ENCODE peak calls at places on chromosomes 11 and 22, in four cellular contexts. J is GM12891; I is stimulated activated CD8-positive, alpha-beta memory T cell treated with anti-CD3 and anti-CD28 coated beads, Interleukin-4, amount 100 ng/mL, for 24 hours; P is endothelial cell. A is an unnamed sample.

GRCh38 chr11:27317751-27318150 is 45.3 kb downstream of the CCDC34 start:
- DNase-seq in J (no peak), I (no peak), P (no peak), A (no peak)

GRCh38 chr11:120385110-120385509 is 48.9 kb downstream of the ARHGEF12 start:
- DNase-seq in J (no peak), I (no peak), P (no peak), A (no peak)

GRCh38 chr11:2790581-2790925 is 90.8 kb upstream of the KCNQ1OT1 start:
- DNase-seq in J (no peak), I (no peak), P (no peak), A (no peak)

GRCh38 chr22:39543095-39543494 is 10.5 kb upstream of the RPS19BP1 start:
- DNase-seq in J (no peak), I (no peak), P (peak; percentile 63), A (no peak)

GRCh38 chr11:7944123-7944522 is 2.6 kb upstream of the OR10A3 start:
- DNase-seq in J (no peak), I (no peak), P (no peak), A (no peak)

GRCh38 chr11:2883717-2884423 is 1.7 kb downstream of the CDKN1C start:
- DNase-seq in J (no peak), I (no peak), P (peak; percentile 47), A (peak; percentile 20)

GRCh38 chr11:32255876-32256275 is 165.0 kb downstream of the RCN1 start:
- DNase-seq in J (no peak), I (no peak), P (no peak), A (no peak)

GRCh38 chr11:72308226-72309073 is 64.5 kb upstream of the PHOX2A start:
- DNase-seq in J (no peak), I (no peak), P (no peak), A (no peak)

GRCh38 chr11:58285483-58286040 is 17.5 kb upstream of the OR10W1 start:
- DNase-seq in J (no peak), I (no peak), P (no peak), A (no peak)

GRCh38 chr22:27726344-27726725 is 75.2 kb downstream of the MN1 start:
- DNase-seq in J (no peak), I (no peak), P (no peak), A (no peak)

GRCh38 chr22:24727218-24727851 is 47.2 kb downstream of the PIWIL3 start:
- DNase-seq in J (no peak), I (no peak), P (no peak), A (no peak)

GRCh38 chr11:70853103-70853830 is 399.1 kb downstream of the SHANK2 start:
- DNase-seq in J (no peak), I (no peak), P (no peak), A (no peak)

GRCh38 chr22:36294801-36295200 is 41.9 kb downstream of the APOL1 start:
- DNase-seq in J (no peak), I (no peak), P (no peak), A (no peak)

GRCh38 chr11:69380451-69380901 is 86.5 kb downstream of the MYEOV start:
- DNase-seq in J (no peak), I (no peak), P (no peak), A (no peak)

GRCh38 chr22:48738204-48738980 is 1089.3 kb downstream of the BRD1 start:
- DNase-seq in J (no peak), I (no peak), P (no peak), A (no peak)

GRCh38 chr11:130088909-130089668 is 19.4 kb downstream of the APLP2 start:
- DNase-seq in J (no peak), I (no peak), P (no peak), A (no peak)

GRCh38 chr11:16356751-16357365 is 512 bp upstream of the SOX6 start:
- DNase-seq in J (no peak), I (no peak), P (no peak), A (no peak)

GRCh38 chr22:29912605-29913398 is 29.8 kb downstream of the MTMR3 start:
- DNase-seq in J (no peak), I (no peak), P (no peak), A (no peak)

GRCh38 chr22:37822079-37822833 is 926 bp upstream of the GALR3 start:
- DNase-seq in J (no peak), I (no peak), P (no peak), A (no peak)

GRCh38 chr11:10653242-10653641 is 40.3 kb downstream of the IRAG1 start:
- DNase-seq in J (no peak), I (no peak), P (no peak), A (no peak)

GRCh38 chr22:17132112-17132511 is 11.0 kb upstream of the TMEM121B start:
- DNase-seq in J (no peak), I (no peak), P (no peak), A (no peak)

GRCh38 chr11:125433454-125434121 is 62.5 kb downstream of the FEZ1 start:
- DNase-seq in J (peak; percentile 32), I (no peak), P (peak; percentile 64), A (peak; percentile 48)

GRCh38 chr11:66130978-66131377 is 60.9 kb downstream of the PACS1 start:
- DNase-seq in J (no peak), I (no peak), P (no peak), A (no peak)

GRCh38 chr11:104246590-104246989 is 82.6 kb upstream of the PDGFD start:
- DNase-seq in J (no peak), I (no peak), P (no peak), A (no peak)

GRCh38 chr22:47019012-47019790 is 256.8 kb downstream of the TBC1D22A start:
- DNase-seq in J (no peak), I (no peak), P (no peak), A (no peak)

GRCh38 chr22:50530857-50531545 is 1.2 kb upstream of the TYMP start:
- DNase-seq in J (peak; percentile 69), I (peak; percentile 70), P (peak; percentile 67), A (peak; percentile 77)

GRCh38 chr11:108703916-108704315 is 39.0 kb downstream of the DDX10 start:
- DNase-seq in J (no peak), I (no peak), P (no peak), A (no peak)

GRCh38 chr11:125373426-125374391 is 122.4 kb downstream of the FEZ1 start:
- DNase-seq in J (no peak), I (no peak), P (no peak), A (no peak)

GRCh38 chr11:108593214-108593909 is at the start of gene EXPH5:
- DNase-seq in J (peak; percentile 54), I (peak; percentile 80), P (peak; percentile 69), A (peak; percentile 99)